ENCODE peak calls at places on chromosomes 5 and 9, in eight cellular contexts. D is neural progenitor cell, X is testis, K is A673, W is fibroblast of lung, S is HCT116, J is tibial nerve, P is right atrium auricular region. F is an unnamed sample.

GRCh38 chr9:27453860-27454553 is 70.1 kb upstream of the IFNK start:
- DNase-seq in P (no peak), J (no peak), X (no peak), K (no peak), S (no peak), W (no peak), D (no peak), F (no peak)

GRCh38 chr9:94632736-94633135 is 6.6 kb downstream of the FBP1 start:
- DNase-seq in J (no peak), X (no peak), D (no peak), P (no peak), W (no peak), K (no peak), S (no peak), F (no peak)

GRCh38 chr5:40223884-40224402 is 455.8 kb upstream of the PTGER4 start:
- DNase-seq in K (peak), S (no peak), X (no peak), J (no peak), D (no peak), P (no peak), W (peak), F (no peak)

GRCh38 chr5:73867344-73868335 is 241.6 kb downstream of the ARHGEF28 start:
- DNase-seq in P (no peak), S (no peak), J (no peak), D (no peak), X (no peak), W (peak), K (no peak), F (no peak)

GRCh38 chr5:2746642-2747041 is 4.8 kb downstream of the IRX2 start:
- DNase-seq in K (no peak), X (no peak), J (no peak), S (no peak), D (no peak), W (peak), P (no peak), F (no peak)

GRCh38 chr5:74401566-74402320 is 238.8 kb downstream of the ENC1 start:
- DNase-seq in P (no peak), W (peak), S (no peak), D (no peak), K (no peak), J (no peak), X (no peak), F (no peak)

GRCh38 chr9:106731910-106732309 is 131.1 kb upstream of the ZNF462 start:
- DNase-seq in D (peak), K (no peak), J (no peak), W (no peak), X (no peak), P (no peak), S (no peak), F (no peak)

GRCh38 chr5:142017832-142018427 is 5.1 kb upstream of the GNPDA1 start:
- DNase-seq in K (no peak), S (no peak), X (no peak), P (no peak), D (no peak), J (no peak), W (peak), F (no peak)

GRCh38 chr5:103258957-103259704 is 568 bp downstream of the MACIR start:
- DNase-seq in K (peak), S (no peak), P (no peak), J (no peak), W (peak), D (peak), X (peak), F (peak)

GRCh38 chr5:170121321-170121720 is 15.6 kb downstream of the FOXI1 start:
- DNase-seq in D (no peak), W (peak), X (no peak), J (no peak), P (no peak), S (no peak), K (no peak), F (no peak)

DNA sequence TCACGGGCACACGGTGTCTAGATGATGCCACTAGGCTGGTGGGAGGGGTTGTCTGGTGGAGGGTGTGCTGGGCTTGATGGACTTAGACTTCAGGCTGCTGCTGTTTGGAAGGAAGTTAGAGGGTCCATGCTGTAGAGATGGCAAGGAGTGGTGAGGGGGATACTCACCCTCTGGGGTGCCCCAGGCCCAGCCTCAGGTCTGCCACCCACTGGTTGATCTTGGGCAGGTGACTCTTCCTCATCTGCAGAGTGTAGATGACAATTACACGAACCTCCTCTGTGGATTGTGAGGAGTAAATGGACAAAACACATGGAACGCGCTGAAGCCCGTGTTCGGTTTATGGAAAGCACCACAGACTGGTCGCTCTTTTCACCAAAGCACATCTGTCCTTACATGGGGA is 58.1 kb downstream of the ZNF618 start:
- DNase-seq in J (peak), W (no peak), X (no peak), K (no peak), S (no peak), P (peak), D (no peak), F (no peak)
- TF ChIP-seq CTCF in J (no peak), W (no peak), X (no peak), K (peak), S (peak), P (no peak), D (no peak), F (no peak)

DNA sequence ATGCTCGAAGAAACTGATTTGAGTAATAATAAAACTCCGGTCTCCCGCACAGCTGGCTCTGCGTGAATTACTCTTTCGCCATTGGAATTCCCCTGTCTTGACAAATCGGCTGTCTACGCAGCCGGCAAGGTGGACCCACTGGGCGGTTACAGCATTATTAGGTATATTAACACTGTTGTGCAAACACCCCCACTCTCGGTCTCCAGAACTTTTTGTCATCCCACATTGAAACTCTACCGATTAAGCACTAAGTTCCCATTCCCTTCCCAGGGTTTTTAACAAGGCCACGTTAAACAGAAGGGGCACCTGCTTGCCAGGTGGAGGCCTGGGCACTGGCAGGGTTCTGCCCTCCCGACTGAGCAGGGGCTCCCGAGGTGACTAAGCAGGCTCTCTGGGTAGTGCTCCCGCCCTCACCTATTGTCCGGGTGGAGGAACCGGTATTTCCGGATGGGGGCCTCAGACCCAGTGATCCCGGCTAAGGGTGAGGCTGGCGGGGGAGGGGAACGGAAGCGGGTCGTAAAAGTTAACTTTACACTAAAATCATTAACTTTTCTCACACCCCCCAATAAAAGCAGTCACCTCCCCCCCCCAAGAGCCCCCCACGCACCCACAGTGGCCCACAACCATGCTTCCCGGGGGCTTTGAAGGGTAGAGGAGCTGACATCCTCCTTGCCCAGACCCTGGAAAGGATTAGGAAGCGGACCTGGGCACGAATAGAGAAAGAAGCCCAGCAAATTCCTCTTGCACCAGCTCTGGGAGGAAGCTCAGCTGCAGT is 53.5 kb upstream of the TJP2 start:
- DNase-seq in W (peak), J (no peak), D (peak), X (no peak), P (no peak), K (no peak), S (peak), F (peak)
- H3K27ac ChIP-seq in W (no peak), J (peak), D (peak), X (peak), P (peak), K (no peak), S (peak), F (no peak)

DNA sequence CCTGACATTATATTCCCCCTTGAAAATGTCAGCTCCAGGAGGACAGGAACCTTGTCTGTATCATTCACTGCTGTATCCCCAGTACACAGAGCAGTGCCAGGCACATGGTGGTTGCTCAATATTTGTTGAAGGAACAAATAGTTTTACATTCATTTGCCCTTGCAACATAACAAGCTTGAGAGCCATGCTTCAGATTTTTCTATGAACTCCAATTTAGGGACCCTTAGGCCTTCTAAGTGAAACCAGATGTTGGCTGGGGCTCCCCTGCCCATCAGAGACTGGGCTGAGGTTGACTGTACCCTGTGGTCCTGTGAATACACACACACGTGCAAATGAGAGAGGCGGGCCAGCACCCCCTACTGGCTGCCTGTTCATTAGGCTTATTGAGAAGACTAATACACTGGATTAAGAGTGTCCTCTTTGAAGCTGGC is 214.9 kb upstream of the WWC1 start:
- DNase-seq in W (no peak), X (peak), S (peak), P (no peak), J (peak), K (peak), D (peak), F (no peak)
- TF ChIP-seq CTCF in W (peak), X (no peak), S (peak), P (no peak), J (peak), K (peak), D (peak), F (no peak)

DNA sequence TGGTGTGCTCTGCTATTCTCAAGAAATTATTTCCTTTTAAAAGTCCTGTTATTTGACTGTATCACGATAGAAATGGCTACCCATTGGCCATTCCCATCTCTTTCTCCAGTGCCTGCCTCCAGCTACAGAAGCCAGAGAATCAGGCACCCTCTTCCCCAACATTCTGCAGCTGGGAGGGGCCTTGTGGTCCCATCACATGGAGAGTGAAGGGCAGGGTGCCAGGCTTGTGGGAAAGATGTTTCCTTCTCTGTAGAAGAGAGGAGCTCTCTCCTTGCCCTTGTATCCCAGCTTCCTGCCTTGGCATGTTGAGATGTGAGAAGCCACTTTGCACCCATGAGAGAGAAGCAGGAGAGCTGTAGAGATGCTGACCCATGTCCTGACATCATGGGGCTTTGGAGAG is 465.0 kb downstream of the MTRR start:
- DNase-seq in P (no peak), X (no peak), K (no peak), J (no peak), S (no peak), W (no peak), D (no peak), F (no peak)
- H3K27ac ChIP-seq in P (no peak), X (no peak), K (no peak), J (no peak), S (no peak), W (no peak), D (no peak), F (no peak)

GRCh38 chr5:146516151-146516475 is at the start of gene GPR151:
- DNase-seq in K (peak), S (no peak), X (no peak), J (no peak), W (peak), P (no peak), D (no peak), F (no peak)
- TF ChIP-seq CTCF in K (no peak), S (no peak), X (no peak), J (no peak), W (no peak), P (no peak), D (no peak), F (no peak)

GRCh38 chr9:614421-614820 is 227.1 kb upstream of the DMRT1 start:
- DNase-seq in S (no peak), J (no peak), P (no peak), D (no peak), K (no peak), X (no peak), W (peak), F (no peak)
- H3K27ac ChIP-seq in S (no peak), J (peak), P (peak), D (no peak), K (no peak), X (no peak), W (no peak), F (no peak)

GRCh38 chr9:127346584-127346983 is 50.4 kb upstream of the SLC2A8 start:
- DNase-seq in J (no peak), P (no peak), X (no peak), S (no peak), W (no peak), D (no peak), K (no peak), F (no peak)
- TF ChIP-seq CTCF in J (no peak), P (no peak), X (no peak), S (peak), W (peak), D (no peak), K (peak), F (no peak)

GRCh38 chr9:2777454-2777853 is 60.1 kb downstream of the KCNV2 start:
- DNase-seq in P (no peak), K (no peak), W (no peak), S (no peak), J (no peak), X (no peak), D (no peak), F (no peak)

GRCh38 chr9:2767800-2768199 is 50.5 kb downstream of the KCNV2 start:
- DNase-seq in J (no peak), D (no peak), S (no peak), W (no peak), X (no peak), P (no peak), K (no peak), F (no peak)

GRCh38 chr9:2768330-2768729 is 51.0 kb downstream of the KCNV2 start:
- DNase-seq in S (no peak), D (no peak), P (no peak), W (no peak), J (no peak), K (no peak), X (no peak), F (no peak)

GRCh38 chr9:2771101-2771500 is 53.8 kb downstream of the KCNV2 start:
- DNase-seq in X (no peak), P (no peak), J (no peak), K (no peak), S (no peak), D (no peak), W (peak), F (no peak)

DNA sequence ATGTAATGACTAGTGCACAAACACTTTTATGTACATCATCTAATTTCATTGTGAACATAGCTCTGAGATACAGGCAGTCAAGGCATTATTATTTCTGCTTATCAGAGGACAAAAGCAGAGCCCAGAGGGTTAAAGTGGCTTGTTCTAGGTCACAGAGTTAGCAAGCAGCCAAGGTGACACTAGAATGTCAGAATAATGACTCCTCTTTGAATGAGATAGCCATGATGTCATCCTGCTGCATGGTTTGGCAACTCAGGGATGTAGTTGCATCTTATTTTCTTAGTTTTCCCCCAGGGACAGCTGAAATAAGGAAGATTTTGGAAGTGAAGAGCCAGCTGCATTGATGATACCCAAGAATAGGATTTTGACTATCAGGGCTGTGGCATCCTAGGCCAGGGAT is 54.4 kb downstream of the KCNV2 start:
- DNase-seq in X (no peak), J (no peak), K (no peak), W (peak), S (no peak), P (no peak), D (no peak), F (no peak)
- H3K27ac ChIP-seq in X (no peak), J (no peak), K (no peak), W (no peak), S (no peak), P (no peak), D (no peak), F (no peak)

GRCh38 chr5:139514486-139514856 is 31.9 kb upstream of the STING1 start:
- DNase-seq in D (no peak), P (no peak), X (no peak), W (no peak), S (no peak), J (no peak), K (no peak), F (no peak)

GRCh38 chr5:139517683-139518564 is 35.4 kb upstream of the STING1 start:
- DNase-seq in D (peak), P (peak), S (peak), W (peak), J (peak), K (peak), X (peak), F (peak)

GRCh38 chr5:139513852-139514485 is 31.4 kb upstream of the STING1 start:
- DNase-seq in W (no peak), D (no peak), S (no peak), P (no peak), J (no peak), K (no peak), X (no peak), F (no peak)
- TF ChIP-seq CTCF in W (no peak), D (no peak), S (no peak), P (no peak), J (no peak), K (no peak), X (no peak), F (no peak)

GRCh38 chr9:2497666-2498400 is 123.8 kb upstream of the VLDLR start:
- DNase-seq in J (no peak), W (no peak), K (no peak), S (no peak), X (no peak), P (no peak), D (no peak), F (no peak)
- H3K27ac ChIP-seq in J (no peak), W (no peak), K (no peak), S (no peak), X (no peak), P (peak), D (no peak), F (no peak)